ENCODE peak calls at places on chromosomes 6 and 20, in five cellular contexts. One of them, this sample, is unnamed.

GRCh38 chr6:30542404-30542725 is 13.9 kb downstream of the GNL1 start:
- DNase-seq in IMR-90: no peak
- DNase-seq in H9: no peak
- DNase-seq in neuronal stem cell: no peak
- DNase-seq in H1: no peak
- DNase-seq in this sample: no peak

GRCh38 chr6:145531822-145532221 is 203.5 kb downstream of the EPM2A start:
- DNase-seq in IMR-90: no peak
- DNase-seq in H9: peak
- DNase-seq in neuronal stem cell: no peak
- DNase-seq in H1: no peak
- DNase-seq in this sample: no peak

GRCh38 chr6:108847738-108848115 is 495 bp upstream of the ARMC2 start:
- DNase-seq in IMR-90: no peak
- DNase-seq in H9: no peak
- DNase-seq in neuronal stem cell: no peak
- DNase-seq in H1: no peak
- DNase-seq in this sample: no peak

GRCh38 chr6:36938536-36938935 is 16.0 kb upstream of the PI16 start:
- DNase-seq in IMR-90: peak
- DNase-seq in H9: no peak
- DNase-seq in neuronal stem cell: no peak
- DNase-seq in H1: no peak
- DNase-seq in this sample: peak

GRCh38 chr6:127022297-127022696 is 96.2 kb upstream of the RSPO3 start:
- DNase-seq in IMR-90: no peak
- DNase-seq in H9: no peak
- DNase-seq in neuronal stem cell: no peak
- DNase-seq in H1: no peak
- DNase-seq in this sample: peak

GRCh38 chr6:69179681-69180080 is 544.6 kb downstream of the ADGRB3 start:
- DNase-seq in IMR-90: no peak
- DNase-seq in H9: peak
- DNase-seq in neuronal stem cell: no peak
- DNase-seq in H1: no peak
- DNase-seq in this sample: peak

GRCh38 chr6:100883347-100883746 is 2.2 kb upstream of the ASCC3 start:
- DNase-seq in IMR-90: no peak
- DNase-seq in H9: no peak
- DNase-seq in neuronal stem cell: no peak
- DNase-seq in H1: no peak
- DNase-seq in this sample: no peak

GRCh38 chr20:41375846-41376245 is 9.2 kb upstream of the EMILIN3 start:
- DNase-seq in IMR-90: no peak
- DNase-seq in H9: no peak
- DNase-seq in neuronal stem cell: no peak
- DNase-seq in H1: no peak
- DNase-seq in this sample: no peak

GRCh38 chr6:27478141-27478705 is 5.3 kb upstream of the ZNF184 start:
- DNase-seq in IMR-90: peak
- DNase-seq in H9: no peak
- DNase-seq in neuronal stem cell: no peak
- DNase-seq in H1: no peak
- DNase-seq in this sample: peak

GRCh38 chr6:138972226-138972665 is 15.8 kb downstream of the REPS1 start:
- DNase-seq in IMR-90: peak
- DNase-seq in H9: no peak
- DNase-seq in neuronal stem cell: no peak
- DNase-seq in H1: no peak
- DNase-seq in this sample: peak

GRCh38 chr20:63167918-63168520 is 47.9 kb downstream of the YTHDF1 start:
- DNase-seq in IMR-90: no peak
- DNase-seq in H9: peak
- DNase-seq in neuronal stem cell: no peak
- DNase-seq in H1: no peak
- DNase-seq in this sample: no peak

GRCh38 chr6:156418253-156418652 is 358.9 kb upstream of the ARID1B start:
- DNase-seq in IMR-90: no peak
- DNase-seq in H9: no peak
- DNase-seq in neuronal stem cell: no peak
- DNase-seq in H1: no peak
- DNase-seq in this sample: no peak

GRCh38 chr6:113944701-113945100 is 26.2 kb downstream of the HDAC2 start:
- DNase-seq in IMR-90: peak
- DNase-seq in H9: no peak
- DNase-seq in neuronal stem cell: no peak
- DNase-seq in H1: no peak
- DNase-seq in this sample: no peak

GRCh38 chr6:37049990-37050853 is 44.8 kb downstream of the FGD2 start:
- DNase-seq in IMR-90: no peak
- DNase-seq in H9: no peak
- DNase-seq in neuronal stem cell: no peak
- DNase-seq in H1: no peak
- DNase-seq in this sample: no peak

GRCh38 chr20:18702736-18703135 is 110.8 kb upstream of the SCP2D1 start:
- DNase-seq in IMR-90: no peak
- DNase-seq in H9: no peak
- DNase-seq in neuronal stem cell: no peak
- DNase-seq in H1: no peak
- DNase-seq in this sample: no peak

GRCh38 chr6:125612400-125612846 is 137.0 kb upstream of the HEY2 start:
- DNase-seq in IMR-90: no peak
- DNase-seq in H9: no peak
- DNase-seq in neuronal stem cell: no peak
- DNase-seq in H1: no peak
- DNase-seq in this sample: no peak

GRCh38 chr20:38270869-38271608 is 10.5 kb upstream of the KIAA1755 start:
- DNase-seq in IMR-90: peak
- DNase-seq in H9: no peak
- DNase-seq in neuronal stem cell: no peak
- DNase-seq in H1: no peak
- DNase-seq in this sample: peak

GRCh38 chr6:130697661-130698535 is 129.3 kb upstream of the SMLR1 start:
- DNase-seq in IMR-90: peak
- DNase-seq in H9: peak
- DNase-seq in neuronal stem cell: peak
- DNase-seq in H1: peak
- DNase-seq in this sample: peak

GRCh38 chr6:2020909-2021308 is 224.5 kb downstream of the GMDS start:
- DNase-seq in IMR-90: peak
- DNase-seq in H9: no peak
- DNase-seq in neuronal stem cell: no peak
- DNase-seq in H1: no peak
- DNase-seq in this sample: no peak

GRCh38 chr6:123848347-123848746 is 44.7 kb downstream of the NKAIN2 start:
- DNase-seq in IMR-90: no peak
- DNase-seq in H9: no peak
- DNase-seq in neuronal stem cell: no peak
- DNase-seq in H1: no peak
- DNase-seq in this sample: no peak

GRCh38 chr20:38770546-38770945 is 22.3 kb downstream of the ACTR5 start:
- DNase-seq in IMR-90: no peak
- DNase-seq in H9: no peak
- DNase-seq in neuronal stem cell: no peak
- DNase-seq in H1: no peak
- DNase-seq in this sample: no peak

DNA sequence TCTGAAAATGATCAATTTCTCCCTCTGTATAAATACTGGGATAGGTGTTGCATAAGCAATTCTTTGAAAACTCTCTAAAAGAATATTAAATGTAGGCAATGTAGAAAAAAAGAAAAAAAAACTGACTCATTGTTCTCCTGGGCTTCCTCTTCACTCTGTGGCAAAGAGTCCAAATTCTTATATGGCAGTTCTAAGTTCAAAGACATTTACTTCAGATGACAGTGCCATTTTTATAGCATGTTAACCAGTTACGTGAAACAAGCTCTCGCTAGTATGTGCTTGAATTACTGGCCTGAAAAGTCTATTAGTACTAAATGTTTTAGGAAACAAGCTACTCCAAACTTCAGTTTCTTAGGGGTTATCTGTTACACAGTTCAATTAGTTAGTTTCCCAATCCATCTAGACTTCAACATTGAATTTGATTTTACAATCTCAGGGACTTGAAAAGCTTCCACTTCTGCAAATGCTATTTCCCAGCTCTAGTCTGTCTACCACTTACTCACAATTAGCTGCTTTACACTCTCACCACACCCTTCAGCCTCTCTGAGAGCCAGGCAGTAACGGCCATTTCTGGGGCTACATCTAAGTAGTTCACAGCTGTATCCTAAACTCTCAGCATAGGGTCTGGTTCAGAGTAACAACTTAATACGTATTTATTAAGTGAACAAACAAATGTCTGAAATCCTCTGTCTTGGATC is 100.4 kb downstream of the OGFRL1 start:
- DNase-seq in IMR-90: no peak
- DNase-seq in H9: no peak
- DNase-seq in neuronal stem cell: no peak
- DNase-seq in H1: no peak
- DNase-seq in this sample: no peak
- H2BK15ac ChIP-seq in IMR-90: no peak
- H2BK15ac ChIP-seq in H9: no peak
- H2BK15ac ChIP-seq in neuronal stem cell: no peak
- H2BK15ac ChIP-seq in H1: no peak
- H2BK15ac ChIP-seq in this sample: no peak

DNA sequence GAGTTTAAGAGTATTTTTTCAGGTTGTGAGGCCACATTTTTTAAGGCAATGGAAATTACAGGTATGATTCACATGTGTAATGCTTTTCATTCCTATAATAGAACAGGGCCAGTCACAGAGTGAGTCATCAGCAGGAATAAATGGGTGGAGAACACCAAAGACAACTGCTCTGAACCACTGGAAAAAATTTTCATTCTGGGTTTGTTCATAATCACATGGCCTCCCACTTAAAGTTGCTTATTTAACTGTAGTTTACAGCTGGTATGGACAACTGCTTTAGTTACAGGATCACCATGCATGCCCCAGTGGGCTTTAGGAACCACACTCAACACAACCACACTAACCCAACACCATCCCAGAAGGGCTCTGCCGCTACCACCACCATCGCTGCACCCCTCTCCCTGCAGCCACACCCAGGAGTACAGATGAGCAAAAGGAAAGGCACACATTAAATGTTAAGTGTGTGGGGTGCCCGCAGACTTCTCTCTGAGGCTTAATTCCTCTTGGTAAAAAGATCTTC is 107.0 kb upstream of the DST start:
- DNase-seq in IMR-90: peak
- DNase-seq in H9: no peak
- DNase-seq in neuronal stem cell: no peak
- DNase-seq in H1: no peak
- DNase-seq in this sample: peak
- H3K14ac ChIP-seq in IMR-90: peak
- H3K14ac ChIP-seq in H9: no peak
- H3K14ac ChIP-seq in neuronal stem cell: no peak
- H3K14ac ChIP-seq in H1: no peak
- H3K14ac ChIP-seq in this sample: no peak

DNA sequence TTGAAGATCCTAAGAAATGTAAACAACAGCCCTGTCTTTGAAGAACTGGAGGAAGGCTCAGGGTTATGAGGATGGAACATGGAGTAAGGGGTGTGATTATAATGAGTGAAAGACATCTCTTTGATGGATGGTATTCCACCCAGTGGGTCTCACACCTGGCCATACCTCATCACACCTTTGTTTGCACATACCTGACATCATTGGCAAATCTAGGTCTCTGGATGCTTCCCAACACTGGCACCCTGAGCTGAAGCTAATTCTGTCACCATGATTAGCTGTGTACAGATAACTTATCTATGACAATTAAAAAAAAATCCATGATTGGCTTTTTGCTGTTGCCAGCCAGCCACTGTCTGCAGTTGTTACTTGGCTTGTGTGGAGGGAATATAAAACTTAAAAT is 249.3 kb downstream of the SOX4 start:
- DNase-seq in IMR-90: no peak
- DNase-seq in H9: no peak
- DNase-seq in neuronal stem cell: no peak
- DNase-seq in H1: no peak
- DNase-seq in this sample: no peak
- H2BK15ac ChIP-seq in IMR-90: no peak
- H2BK15ac ChIP-seq in H9: no peak
- H2BK15ac ChIP-seq in neuronal stem cell: no peak
- H2BK15ac ChIP-seq in H1: no peak
- H2BK15ac ChIP-seq in this sample: no peak

GRCh38 chr20:49942942-49943341 is 6.7 kb downstream of the RNF114 start:
- DNase-seq in IMR-90: no peak
- DNase-seq in H9: no peak
- DNase-seq in neuronal stem cell: no peak
- DNase-seq in H1: no peak
- DNase-seq in this sample: no peak

GRCh38 chr20:49945701-49946477 is 9.7 kb downstream of the RNF114 start:
- DNase-seq in IMR-90: no peak
- DNase-seq in H9: no peak
- DNase-seq in neuronal stem cell: no peak
- DNase-seq in H1: no peak
- DNase-seq in this sample: no peak

GRCh38 chr20:49941456-49941855 is 5.3 kb downstream of the RNF114 start:
- DNase-seq in IMR-90: no peak
- DNase-seq in H9: no peak
- DNase-seq in neuronal stem cell: no peak
- DNase-seq in H1: no peak
- DNase-seq in this sample: no peak

GRCh38 chr20:49945306-49945700 is 9.1 kb downstream of the RNF114 start:
- DNase-seq in IMR-90: no peak
- DNase-seq in H9: no peak
- DNase-seq in neuronal stem cell: no peak
- DNase-seq in H1: no peak
- DNase-seq in this sample: no peak

DNA sequence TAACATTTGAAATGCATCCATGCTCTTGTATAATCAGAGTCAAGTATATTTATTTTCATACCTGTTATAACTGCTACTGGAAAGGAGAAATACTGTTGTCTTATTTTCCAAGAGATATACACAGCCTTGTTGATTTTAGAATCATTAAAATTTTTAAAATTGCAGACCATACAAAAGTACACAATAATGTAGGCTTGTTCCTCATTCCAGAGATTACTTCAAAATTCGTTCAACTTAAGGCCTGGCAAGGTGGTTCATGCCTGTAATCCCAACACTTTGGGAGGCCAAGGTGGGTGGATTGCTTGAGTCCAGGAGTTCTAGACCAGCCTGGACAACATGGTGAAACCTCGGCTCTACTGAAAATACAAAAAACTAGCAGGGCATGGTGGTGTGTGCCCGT is 6.1 kb downstream of the RNF114 start:
- DNase-seq in IMR-90: no peak
- DNase-seq in H9: no peak
- DNase-seq in neuronal stem cell: no peak
- DNase-seq in H1: no peak
- DNase-seq in this sample: no peak
- H3K14ac ChIP-seq in IMR-90: no peak
- H3K14ac ChIP-seq in H9: no peak
- H3K14ac ChIP-seq in neuronal stem cell: no peak
- H3K14ac ChIP-seq in H1: no peak
- H3K14ac ChIP-seq in this sample: no peak

DNA sequence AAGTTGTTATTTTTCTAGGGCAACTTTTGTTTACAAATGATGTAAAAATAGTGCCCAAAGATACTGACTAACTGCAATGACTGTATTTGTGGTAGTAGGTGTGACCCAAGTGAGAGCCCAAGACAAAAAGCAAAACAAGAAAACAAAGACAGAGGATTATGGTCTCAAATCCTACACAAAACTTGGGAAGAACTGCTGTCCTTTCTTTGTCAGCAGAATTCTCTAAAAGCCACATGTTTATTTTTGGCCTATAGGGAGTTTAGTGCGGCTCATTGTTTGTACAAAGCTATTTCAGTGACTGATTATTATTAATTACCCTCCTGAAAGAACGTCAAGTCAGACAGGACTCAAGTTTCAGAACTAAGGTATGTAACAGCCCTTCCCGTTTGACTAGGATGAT is 509.2 kb upstream of the SLC35B3 start:
- DNase-seq in IMR-90: no peak
- DNase-seq in H9: no peak
- DNase-seq in neuronal stem cell: no peak
- DNase-seq in H1: no peak
- DNase-seq in this sample: no peak
- H2BK15ac ChIP-seq in IMR-90: no peak
- H2BK15ac ChIP-seq in H9: no peak
- H2BK15ac ChIP-seq in neuronal stem cell: no peak
- H2BK15ac ChIP-seq in H1: no peak
- H2BK15ac ChIP-seq in this sample: no peak

This sample was measured in mesenchymal stem cell.